ENCODE peak calls at places on chromosomes 16 and 17, in six cellular contexts. K is heart left ventricle; I is activated CD4-positive, alpha-beta T cell treated with anti-CD3 and anti-CD28 coated beads for 36 hours; Z is T-cell; U is naive thymus-derived CD8-positive, alpha-beta T cell; F is T-helper 17 cell. N is an unnamed sample.

GRCh38 chr16:89619880-89620279 is 6.4 kb downstream of the DPEP1 start:
- ATAC-seq in K (no peak), I (no peak), Z (no peak), U (no peak), F (no peak), N (no peak)

GRCh38 chr16:69083306-69083941 is 22.0 kb upstream of the HAS3 start:
- ATAC-seq in K (no peak), I (no peak), Z (no peak), U (no peak), F (no peak), N (no peak)

GRCh38 chr17:50947844-50948514 is 81.8 kb upstream of the TOB1 start:
- ATAC-seq in K (no peak), I (no peak), Z (no peak), U (no peak), F (no peak), N (no peak)

GRCh38 chr17:15343749-15344148 is 2.4 kb upstream of the TEKT3 start:
- ATAC-seq in K (no peak), I (no peak), Z (no peak), U (no peak), F (no peak), N (no peak)

GRCh38 chr17:32636593-32637218 is 149.9 kb downstream of the CDK5R1 start:
- ATAC-seq in K (no peak), I (no peak), Z (no peak), U (no peak), F (no peak), N (no peak)

GRCh38 chr17:37106049-37106448 is 157.3 kb downstream of the AATF start:
- ATAC-seq in K (no peak), I (no peak), Z (no peak), U (no peak), F (no peak), N (no peak)

GRCh38 chr16:1458977-1459341 is 14.6 kb upstream of the CCDC154 start:
- ATAC-seq in K (no peak), I (no peak), Z (no peak), U (no peak), F (peak), N (peak)

GRCh38 chr16:12559714-12560113 is 244.0 kb downstream of the CPPED1 start:
- ATAC-seq in K (no peak), I (no peak), Z (no peak), U (no peak), F (no peak), N (no peak)

GRCh38 chr16:24734382-24734781 is 4.9 kb downstream of the TNRC6A start:
- ATAC-seq in K (no peak), I (no peak), Z (no peak), U (no peak), F (no peak), N (no peak)

GRCh38 chr17:77332981-77333685 is 192.4 kb downstream of the SEC14L1 start:
- ATAC-seq in K (no peak), I (peak), Z (no peak), U (no peak), F (no peak), N (no peak)

GRCh38 chr17:42402121-42402516 is 13.9 kb upstream of the STAT3 start:
- ATAC-seq in K (no peak), I (no peak), Z (no peak), U (no peak), F (no peak), N (no peak)

GRCh38 chr17:74373838-74374606 is 6.7 kb downstream of the GPR142 start:
- ATAC-seq in K (peak), I (no peak), Z (no peak), U (no peak), F (no peak), N (no peak)

N was measured in stimulated activated memory B cell treated with anti-CD40 and anti-IgM and Interleukin-4, amounts not matched to agents 10 μg/mL and 1 μg/mL and 100 μg/mL, for 72 hours.